ENCODE peak calls at places on chromosome 20, in five cellular contexts. L is heart right ventricle, I is astrocyte, P is HCT116, J is uterus. R is an unnamed sample.

GRCh38 chr20:61503106-61503505 is 251.0 kb downstream of the CDH4 start:
- DNase-seq in L (no peak), I (no peak), P (no peak), J (no peak), R (no peak)

GRCh38 chr20:55893031-55893430 is 112.3 kb downstream of the CBLN4 start:
- DNase-seq in L (no peak), I (no peak), P (no peak), J (no peak), R (no peak)

GRCh38 chr20:23206995-23207394 is 120.9 kb upstream of the CD93 start:
- DNase-seq in L (no peak), I (no peak), P (no peak), J (no peak), R (no peak)

GRCh38 chr20:8385247-8385646 is 253.2 kb downstream of the PLCB1 start:
- DNase-seq in L (peak; percentile 16), I (peak; percentile 14), P (no peak), J (no peak), R (no peak)

GRCh38 chr20:57043091-57043490 is 223.3 kb downstream of the BMP7 start:
- DNase-seq in L (no peak), I (no peak), P (no peak), J (no peak), R (no peak)

GRCh38 chr20:768426-768978 is at the start of gene SLC52A3:
- DNase-seq in L (peak; percentile 76), I (no peak), P (peak; percentile 86), J (no peak), R (peak; percentile 91)

GRCh38 chr20:47351643-47352331 is 4.7 kb downstream of the ZMYND8 start:
- DNase-seq in L (no peak), I (no peak), P (no peak), J (no peak), R (no peak)

GRCh38 chr20:62496525-62497218 is 20.9 kb upstream of the GATA5 start:
- DNase-seq in L (no peak), I (no peak), P (no peak), J (no peak), R (no peak)

GRCh38 chr20:37538003-37538402 is 10.3 kb upstream of the BLCAP start:
- DNase-seq in L (no peak), I (peak; percentile 44), P (no peak), J (no peak), R (no peak)

GRCh38 chr20:32473231-32474008 is 111.7 kb downstream of the NOL4L start:
- DNase-seq in L (no peak), I (no peak), P (no peak), J (no peak), R (peak; percentile 71)

GRCh38 chr20:32474717-32474966 is 110.5 kb downstream of the NOL4L start:
- DNase-seq in L (no peak), I (no peak), P (no peak), J (no peak), R (no peak)

GRCh38 chr20:32474009-32474716 is 111.0 kb downstream of the NOL4L start:
- DNase-seq in L (no peak), I (no peak), P (no peak), J (peak; percentile 52), R (peak; percentile 56)

GRCh38 chr20:32476684-32477593 is 108.2 kb downstream of the NOL4L start:
- DNase-seq in L (no peak), I (no peak), P (no peak), J (no peak), R (no peak)

GRCh38 chr20:32474967-32475819 is 109.9 kb downstream of the NOL4L start:
- DNase-seq in L (peak; percentile 95), I (peak; percentile 91), P (no peak), J (peak; percentile 93), R (peak; percentile 96)
- H3K4me1 ChIP-seq in L (peaks cover 75% of the 10 kb centered on the region), I (peaks cover 68% of the 10 kb centered on the region), P (no peaks in the 10 kb centered on the region), J (peaks cover 32% of the 10 kb centered on the region), R (peaks cover 75% of the 10 kb centered on the region)

GRCh38 chr20:31682352-31682751 is 40.3 kb downstream of the BCL2L1 start:
- DNase-seq in L (no peak), I (no peak), P (no peak), J (no peak), R (no peak)
- H3K4me1 ChIP-seq in L (peaks cover 85% of the 10 kb centered on the region), I (peaks cover 17% of the 10 kb centered on the region), P (peaks cover 55% of the 10 kb centered on the region), J (no peaks in the 10 kb centered on the region), R (no peaks in the 10 kb centered on the region)

GRCh38 chr20:53842301-53843099 is 227.9 kb downstream of the BCAS1 start:
- DNase-seq in L (no peak), I (no peak), P (no peak), J (no peak), R (no peak)
- H3K4me1 ChIP-seq in L (peaks cover 57% of the 10 kb centered on the region), I (no peaks in the 10 kb centered on the region), P (peaks cover 7% of the 10 kb centered on the region), J (no peaks in the 10 kb centered on the region), R (peaks cover 9% of the 10 kb centered on the region)

GRCh38 chr20:31693402-31693801 is 29.3 kb downstream of the BCL2L1 start:
- DNase-seq in L (no peak), I (no peak), P (no peak), J (no peak), R (no peak)
- H3K4me1 ChIP-seq in L (peaks cover 83% of the 10 kb centered on the region), I (peaks cover 14% of the 10 kb centered on the region), P (peaks cover 75% of the 10 kb centered on the region), J (peaks cover 4% of the 10 kb centered on the region), R (no peaks in the 10 kb centered on the region)